ENCODE peak calls at places on chromosome 9, in six cellular contexts. N, E, X, I, Y and S are unnamed samples.

GRCh38 chr9:109498195-109499060 is at the start of gene PTPN3:
- DNase-seq in N (no peak), E (peak; percentile 45), X (no peak), I (no peak), Y (no peak), S (peak; percentile 68)

GRCh38 chr9:134403292-134403681 is 77.0 kb downstream of the RXRA start:
- DNase-seq in N (no peak), E (no peak), X (no peak), I (no peak), Y (no peak), S (no peak)

GRCh38 chr9:36959681-36960574 is 74.1 kb downstream of the PAX5 start:
- DNase-seq in N (no peak), E (peak; percentile 13), X (no peak), I (no peak), Y (no peak), S (no peak)

GRCh38 chr9:2320126-2320525 is 301.5 kb upstream of the VLDLR start:
- DNase-seq in N (no peak), E (no peak), X (peak; percentile 50), I (no peak), Y (peak; percentile 67), S (no peak)

GRCh38 chr9:120191141-120191540 is 388.8 kb downstream of the CDK5RAP2 start:
- DNase-seq in N (no peak), E (no peak), X (no peak), I (no peak), Y (no peak), S (no peak)

GRCh38 chr9:123031963-123032362 is 1.5 kb upstream of the GPR21 start:
- DNase-seq in N (no peak), E (no peak), X (no peak), I (no peak), Y (no peak), S (no peak)

GRCh38 chr9:120755827-120756434 is 37.3 kb downstream of the FBXW2 start:
- DNase-seq in N (peak; percentile 71), E (peak; percentile 50), X (peak; percentile 60), I (peak; percentile 13), Y (peak; percentile 34), S (peak; percentile 47)

GRCh38 chr9:123816817-123817472 is 113.0 kb downstream of the DENND1A start:
- DNase-seq in N (no peak), E (no peak), X (no peak), I (no peak), Y (no peak), S (no peak)

GRCh38 chr9:70409800-70410199 is 4.7 kb downstream of the KLF9 start:
- DNase-seq in N (no peak), E (no peak), X (peak; percentile 33), I (no peak), Y (no peak), S (no peak)

GRCh38 chr9:90002299-90003045 is 397.7 kb downstream of the GADD45G start:
- DNase-seq in N (no peak), E (no peak), X (no peak), I (no peak), Y (no peak), S (no peak)

GRCh38 chr9:30575218-30575617 is 1809.2 kb upstream of the ACO1 start:
- DNase-seq in N (no peak), E (no peak), X (no peak), I (no peak), Y (no peak), S (no peak)

GRCh38 chr9:129497064-129497836 is 123.7 kb downstream of the C9orf50 start:
- DNase-seq in N (no peak), E (peak; percentile 85), X (peak; percentile 54), I (no peak), Y (no peak), S (peak; percentile 31)

DNA sequence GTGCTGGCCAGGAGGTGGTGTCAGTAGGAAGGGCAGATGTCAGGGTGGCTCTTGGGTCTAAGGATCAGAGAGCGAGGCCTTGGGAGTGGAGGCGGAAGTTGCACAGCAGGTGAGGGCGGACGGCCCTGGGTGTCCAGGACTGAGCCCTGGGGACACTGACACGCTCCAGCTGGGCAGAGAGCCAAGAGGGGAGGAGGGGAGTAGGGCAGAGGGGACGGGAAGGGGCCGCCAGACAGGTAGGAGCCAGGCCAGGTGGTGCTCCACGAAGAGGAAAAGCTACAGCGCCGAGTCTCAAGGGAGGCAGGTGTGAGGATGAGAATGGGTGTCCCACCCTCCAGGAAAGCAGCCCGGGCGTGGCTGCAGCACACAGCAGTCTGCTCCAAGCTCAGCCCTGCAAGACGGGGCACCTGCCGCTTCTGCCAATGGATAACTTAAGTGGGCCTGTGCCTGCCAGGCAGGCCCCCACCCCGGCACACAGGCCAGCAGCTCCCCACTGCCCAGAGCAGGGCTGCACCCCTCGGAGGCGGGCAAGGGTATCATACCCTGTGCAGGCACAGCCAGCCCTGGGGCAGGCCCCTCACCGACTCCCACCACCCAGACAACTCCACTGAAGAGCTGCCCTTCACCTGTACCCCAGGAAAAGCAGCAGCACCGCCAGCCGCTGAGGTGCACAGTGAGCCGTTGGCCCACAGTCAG is 4.9 kb downstream of the TPRN start:
- DNase-seq in N (no peak), E (no peak), X (no peak), I (no peak), Y (no peak), S (peak; percentile 10)
- H3K14ac ChIP-seq in N (no peak overlapping the region), E (no peak overlapping the region), X (no peak overlapping the region), I (no peak overlapping the region), Y (no peak overlapping the region), S (no peak overlapping the region)

GRCh38 chr9:136685792-136686533 is 1.3 kb downstream of the AGPAT2 start:
- DNase-seq in N (no peak), E (no peak), X (peak; percentile 48), I (no peak), Y (no peak), S (no peak)
- H3K23ac ChIP-seq in N (peak overlapping the region; percentile 73), E (no peak overlapping the region), X (no peak overlapping the region), I (no peak overlapping the region), Y (peak overlapping the region; percentile 5), S (no peak overlapping the region)

DNA sequence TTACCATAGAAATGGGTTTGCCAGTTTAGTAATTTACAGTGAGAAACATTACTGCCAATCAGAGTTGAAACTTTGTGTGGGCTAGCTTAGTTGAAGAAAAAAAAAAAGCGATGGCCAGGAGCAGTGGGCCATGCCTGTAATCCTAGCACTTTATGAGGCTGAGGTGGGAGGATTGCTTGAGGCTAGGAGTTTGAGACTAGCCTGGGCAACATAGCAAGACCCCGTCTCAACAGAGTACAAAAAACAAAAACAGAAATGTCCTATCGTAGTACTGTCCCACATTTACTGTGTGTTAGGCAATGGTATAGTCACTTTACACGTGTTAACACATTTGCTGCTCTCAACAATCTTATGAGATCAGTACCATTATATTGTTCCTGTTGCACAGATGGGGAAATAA is 2.3 kb downstream of the OSTF1 start:
- DNase-seq in N (no peak), E (no peak), X (no peak), I (no peak), Y (no peak), S (no peak)
- H3K14ac ChIP-seq in N (no peak overlapping the region), E (no peak overlapping the region), X (no peak overlapping the region), I (no peak overlapping the region), Y (no peak overlapping the region), S (no peak overlapping the region)

GRCh38 chr9:101486693-101487442 is 46.8 kb upstream of the RNF20 start:
- DNase-seq in N (peak; percentile 69), E (peak; percentile 89), X (peak; percentile 72), I (peak; percentile 72), Y (peak; percentile 54), S (no peak)
- H3K23ac ChIP-seq in N (peak overlapping the region; percentile 82), E (no peak overlapping the region), X (no peak overlapping the region), I (no peak overlapping the region), Y (peak overlapping the region; percentile 74), S (no peak overlapping the region)

DNA sequence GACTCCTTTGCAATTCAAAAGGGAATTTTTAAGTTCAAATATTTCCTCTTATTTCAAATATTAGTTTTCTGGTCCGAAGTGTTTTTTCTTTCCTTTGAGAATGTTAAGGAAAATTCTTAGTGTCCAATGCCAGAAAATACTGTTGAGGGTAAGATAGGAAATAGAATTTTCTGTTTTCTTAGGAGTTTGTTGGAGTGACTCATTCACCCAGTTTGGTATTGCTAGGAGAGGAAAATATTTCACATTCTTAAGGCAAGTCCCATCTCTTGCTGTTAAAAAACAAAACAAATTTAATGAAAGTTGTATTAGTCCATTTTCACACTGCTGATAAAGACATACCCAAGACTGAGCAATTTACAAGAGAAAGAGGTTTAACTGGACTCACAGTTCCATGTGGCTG is 349.2 kb upstream of the ADAMTSL1 start:
- DNase-seq in N (no peak), E (no peak), X (no peak), I (no peak), Y (peak; percentile 6), S (no peak)
- H3K14ac ChIP-seq in N (no peak overlapping the region), E (no peak overlapping the region), X (no peak overlapping the region), I (no peak overlapping the region), Y (no peak overlapping the region), S (no peak overlapping the region)

GRCh38 chr9:26950521-26950920 is 3.5 kb upstream of the PLAA start:
- DNase-seq in N (no peak), E (no peak), X (no peak), I (no peak), Y (no peak), S (no peak)

GRCh38 chr9:26949604-26950003 is 2.6 kb upstream of the PLAA start:
- DNase-seq in N (no peak), E (no peak), X (no peak), I (no peak), Y (peak; percentile 24), S (peak; percentile 62)

GRCh38 chr9:26945591-26945990 is 1.5 kb downstream of the PLAA start:
- DNase-seq in N (no peak), E (no peak), X (peak; percentile 17), I (no peak), Y (no peak), S (no peak)

GRCh38 chr9:26947736-26948135 is 694 bp upstream of the PLAA start:
- DNase-seq in N (no peak), E (no peak), X (no peak), I (no peak), Y (no peak), S (no peak)

GRCh38 chr9:26946753-26947727 is at the start of gene PLAA:
- DNase-seq in N (peak; percentile 85), E (peak; percentile 92), X (peak; percentile 95), I (peak; percentile 75), Y (peak; percentile 92), S (peak; percentile 95)
- H3K23ac ChIP-seq in N (peak within 1 kb of the TSS; percentile 89), E (no peak within 1 kb of the TSS), X (no peak within 1 kb of the TSS), I (no peak within 1 kb of the TSS), Y (peak within 1 kb of the TSS; percentile 94), S (no peak within 1 kb of the TSS)

GRCh38 chr9:136643596-136644342 is 18.9 kb upstream of the EGFL7 start:
- DNase-seq in N (no peak), E (no peak), X (no peak), I (no peak), Y (no peak), S (no peak)
- H3K14ac ChIP-seq in N (no peak overlapping the region), E (no peak overlapping the region), X (no peak overlapping the region), I (no peak overlapping the region), Y (no peak overlapping the region), S (no peak overlapping the region)

GRCh38 chr9:94097788-94098413 is 13.6 kb downstream of the PTPDC1 start:
- DNase-seq in N (no peak), E (no peak), X (peak; percentile 86), I (no peak), Y (peak; percentile 95), S (no peak)

GRCh38 chr9:94100152-94100879 is 16.1 kb downstream of the PTPDC1 start:
- DNase-seq in N (no peak), E (no peak), X (no peak), I (no peak), Y (no peak), S (no peak)

GRCh38 chr9:94096819-94097577 is 12.7 kb downstream of the PTPDC1 start:
- DNase-seq in N (no peak), E (no peak), X (no peak), I (no peak), Y (peak; percentile 33), S (no peak)

GRCh38 chr9:94101169-94101853 is 17.0 kb downstream of the PTPDC1 start:
- DNase-seq in N (no peak), E (no peak), X (no peak), I (no peak), Y (no peak), S (no peak)
- H3K23ac ChIP-seq in N (no peak overlapping the region), E (no peak overlapping the region), X (no peak overlapping the region), I (no peak overlapping the region), Y (no peak overlapping the region), S (no peak overlapping the region)